ENCODE peak calls at places on chromosomes 3 and 15, in six cellular contexts. V is fibroblast of mammary gland, Z is COR-L47, N is skeletal muscle cell, C is mucosa of gallbladder, J is NCI-H774. P is an unnamed sample.

GRCh38 chr3:4837405-4837804 is 141.8 kb upstream of the BHLHE40 start:
- DNase-seq in V (no peak), Z (no peak), N (no peak), C (no peak), J (no peak), P (no peak)

GRCh38 chr3:172317984-172318383 is 130.3 kb downstream of the GHSR start:
- DNase-seq in V (peak), Z (no peak), N (peak), C (peak), J (peak), P (no peak)

GRCh38 chr3:149401926-149402310 is 24.5 kb upstream of the TM4SF1 start:
- DNase-seq in V (peak), Z (no peak), N (no peak), C (no peak), J (no peak), P (no peak)

GRCh38 chr3:141795311-141795710 is 32.1 kb downstream of the GRK7 start:
- DNase-seq in V (no peak), Z (no peak), N (no peak), C (no peak), J (no peak), P (no peak)

GRCh38 chr3:153313307-153313945 is 151.4 kb downstream of the RAP2B start:
- DNase-seq in V (peak), Z (no peak), N (no peak), C (no peak), J (no peak), P (no peak)

GRCh38 chr15:90807074-90807646 is 61.2 kb upstream of the FURIN start:
- DNase-seq in V (no peak), Z (no peak), N (no peak), C (no peak), J (no peak), P (no peak)

GRCh38 chr15:68729789-68730201 is 90.9 kb downstream of the ANP32A start:
- DNase-seq in V (peak), Z (no peak), N (no peak), C (peak), J (no peak), P (no peak)

GRCh38 chr3:29757054-29757777 is 476.3 kb downstream of the RBMS3 start:
- DNase-seq in V (peak), Z (no peak), N (no peak), C (peak), J (no peak), P (no peak)

GRCh38 chr3:42066516-42067181 is 24.5 kb upstream of the TRAK1 start:
- DNase-seq in V (peak), Z (no peak), N (no peak), C (no peak), J (peak), P (no peak)

GRCh38 chr3:174462908-174463307 is 396.2 kb upstream of the NAALADL2 start:
- DNase-seq in V (no peak), Z (no peak), N (no peak), C (no peak), J (no peak), P (no peak)

GRCh38 chr15:31276596-31277298 is 49.9 kb upstream of the KLF13 start:
- DNase-seq in V (no peak), Z (peak), N (no peak), C (peak), J (peak), P (peak)

GRCh38 chr3:120875989-120876388 is 32.0 kb upstream of the STXBP5L start:
- DNase-seq in V (no peak), Z (no peak), N (no peak), C (no peak), J (no peak), P (no peak)

GRCh38 chr15:73240864-73241499 is 127.8 kb downstream of the HCN4 start:
- DNase-seq in V (peak), Z (peak), N (peak), C (peak), J (peak), P (no peak)

GRCh38 chr3:122739172-122739571 is 54.5 kb downstream of the HSPBAP1 start:
- DNase-seq in V (no peak), Z (no peak), N (no peak), C (no peak), J (no peak), P (peak)

GRCh38 chr3:126130081-126130855 is 46.3 kb upstream of the SLC41A3 start:
- DNase-seq in V (no peak), Z (no peak), N (no peak), C (no peak), J (no peak), P (peak)

GRCh38 chr15:36175781-36176211 is 403.6 kb upstream of the CDIN1 start:
- DNase-seq in V (no peak), Z (no peak), N (no peak), C (no peak), J (no peak), P (no peak)

GRCh38 chr3:150216866-150217600 is 191.1 kb upstream of the TSC22D2 start:
- DNase-seq in V (no peak), Z (peak), N (no peak), C (no peak), J (no peak), P (peak)

GRCh38 chr3:24608701-24609387 is 114.2 kb upstream of the THRB start:
- DNase-seq in V (peak), Z (no peak), N (no peak), C (no peak), J (no peak), P (no peak)

GRCh38 chr3:177618873-177619771 is 421.8 kb upstream of the TBL1XR1 start:
- DNase-seq in V (peak), Z (no peak), N (peak), C (no peak), J (no peak), P (no peak)

GRCh38 chr3:155001289-155002007 is 78.7 kb upstream of the MME start:
- DNase-seq in V (no peak), Z (no peak), N (no peak), C (no peak), J (no peak), P (no peak)

GRCh38 chr15:30962079-30962478 is 29.3 kb downstream of the MTMR10 start:
- DNase-seq in V (no peak), Z (no peak), N (no peak), C (no peak), J (no peak), P (no peak)

GRCh38 chr3:185215873-185216586 is 37.8 kb downstream of the EHHADH start:
- DNase-seq in V (peak), Z (peak), N (no peak), C (no peak), J (peak), P (no peak)

GRCh38 chr3:11498646-11499045 is 145.1 kb downstream of the VGLL4 start:
- DNase-seq in V (peak), Z (peak), N (peak), C (peak), J (peak), P (no peak)

GRCh38 chr3:9508781-9509180 is 44.8 kb downstream of the LHFPL4 start:
- DNase-seq in V (no peak), Z (no peak), N (no peak), C (no peak), J (no peak), P (no peak)

GRCh38 chr3:88618121-88618645 is 468.4 kb downstream of the C3orf38 start:
- DNase-seq in V (no peak), Z (no peak), N (no peak), C (no peak), J (no peak), P (no peak)